ENCODE peak calls at places on chromosomes 11 and 22, in four cellular contexts. I is transverse colon, Y is cardiac muscle cell, H is SK-N-SH. N is an unnamed sample.

GRCh38 chr11:10973416-10973815 is 115.6 kb upstream of the ZBED5 start:
- DNase-seq in I (no peak), Y (no peak), H (no peak), N (no peak)

GRCh38 chr11:126477526-126478275 is 122.2 kb downstream of the ST3GAL4 start:
- DNase-seq in I (no peak), Y (no peak), H (no peak), N (no peak)

GRCh38 chr11:6621711-6622211 is 2.5 kb upstream of the TPP1 start:
- DNase-seq in I (no peak), Y (no peak), H (no peak), N (no peak)

GRCh38 chr11:2893935-2894334 is 8.4 kb upstream of the CDKN1C start:
- DNase-seq in I (no peak), Y (no peak), H (no peak), N (no peak)

GRCh38 chr22:43346521-43346929 is 3.4 kb upstream of the SCUBE1 start:
- DNase-seq in I (peak; percentile 61), Y (peak; percentile 73), H (peak; percentile 73), N (peak; percentile 88)

GRCh38 chr11:6357222-6357621 is 33.1 kb upstream of the SMPD1 start:
- DNase-seq in I (peak; percentile 24), Y (no peak), H (no peak), N (peak; percentile 61)

GRCh38 chr11:116412118-116412889 is 360.5 kb downstream of the BUD13 start:
- DNase-seq in I (no peak), Y (no peak), H (no peak), N (no peak)

GRCh38 chr11:75520688-75521087 is 5.1 kb downstream of the GDPD5 start:
- DNase-seq in I (no peak), Y (no peak), H (no peak), N (no peak)

GRCh38 chr11:69001301-69002081 is 11.6 kb downstream of the MRGPRF start:
- DNase-seq in I (peak; percentile 7), Y (no peak), H (peak; percentile 31), N (no peak)

GRCh38 chr11:112795142-112795815 is 165.9 kb upstream of the NCAM1 start:
- DNase-seq in I (peak; percentile 30), Y (no peak), H (peak; percentile 56), N (peak; percentile 75)

GRCh38 chr11:111837366-111837891 is 34.0 kb downstream of the ALG9 start:
- DNase-seq in I (no peak), Y (no peak), H (no peak), N (no peak)

GRCh38 chr22:49670610-49671330 is 156.9 kb downstream of the BRD1 start:
- DNase-seq in I (peak; percentile 25), Y (no peak), H (peak; percentile 63), N (no peak)

GRCh38 chr11:503179-503981 is 3.7 kb downstream of the RNH1 start:
- DNase-seq in I (peak; percentile 54), Y (no peak), H (no peak), N (no peak)

GRCh38 chr11:118449316-118449918 is 13.1 kb downstream of the KMT2A start:
- DNase-seq in I (no peak), Y (no peak), H (no peak), N (no peak)

GRCh38 chr11:57161351-57161750 is 20.4 kb upstream of the LRRC55 start:
- DNase-seq in I (no peak), Y (no peak), H (no peak), N (no peak)

GRCh38 chr22:36946436-36947158 is 33.2 kb downstream of the CSF2RB start:
- DNase-seq in I (no peak), Y (no peak), H (no peak), N (no peak)

GRCh38 chr11:99911116-99911515 is 776.0 kb upstream of the ARHGAP42 start:
- DNase-seq in I (no peak), Y (no peak), H (no peak), N (no peak)

GRCh38 chr11:507727-508515 is 879 bp upstream of the RNH1 start:
- DNase-seq in I (no peak), Y (peak; percentile 33), H (no peak), N (no peak)

GRCh38 chr11:83574516-83574915 is 288.3 kb upstream of the CCDC90B start:
- DNase-seq in I (no peak), Y (no peak), H (no peak), N (no peak)

GRCh38 chr22:47030881-47031627 is 268.6 kb downstream of the TBC1D22A start:
- DNase-seq in I (peak; percentile 69), Y (no peak), H (no peak), N (peak; percentile 3)

GRCh38 chr11:132028380-132029240 is 658.2 kb downstream of the NTM start:
- DNase-seq in I (peak; percentile 46), Y (peak; percentile 53), H (peak; percentile 46), N (no peak)

N was measured in BE2C.